ENCODE peak calls at places on chromosomes 11 and 22, in nine cellular contexts. One of them, this sample, is unnamed.

GRCh38 chr11:35166369-35167360 is 27.7 kb downstream of the CD44 start:
- DNase-seq in right atrium auricular region: peak; percentile 64
- DNase-seq in trophoblast cell: peak; percentile 96
- DNase-seq in stomach: no peak
- DNase-seq in heart right ventricle: no peak
- DNase-seq in tibial artery: peak; percentile 80
- DNase-seq in aorta: peak; percentile 85
- DNase-seq in IMR-90: peak; percentile 93
- DNase-seq in left ventricle myocardium inferior: no peak
- DNase-seq in this sample: peak; percentile 93

GRCh38 chr11:17703951-17704350 is 15.4 kb upstream of the MYOD1 start:
- DNase-seq in right atrium auricular region: no peak
- DNase-seq in trophoblast cell: no peak
- DNase-seq in stomach: no peak
- DNase-seq in heart right ventricle: no peak
- DNase-seq in tibial artery: no peak
- DNase-seq in aorta: no peak
- DNase-seq in IMR-90: peak; percentile 42
- DNase-seq in left ventricle myocardium inferior: no peak
- DNase-seq in this sample: no peak

GRCh38 chr11:126082251-126083109 is 19.8 kb upstream of the CDON start:
- DNase-seq in right atrium auricular region: no peak
- DNase-seq in trophoblast cell: no peak
- DNase-seq in stomach: no peak
- DNase-seq in heart right ventricle: no peak
- DNase-seq in tibial artery: no peak
- DNase-seq in aorta: no peak
- DNase-seq in IMR-90: no peak
- DNase-seq in left ventricle myocardium inferior: no peak
- DNase-seq in this sample: no peak

GRCh38 chr11:70695086-70695960 is 297.0 kb downstream of the CTTN start:
- DNase-seq in right atrium auricular region: no peak
- DNase-seq in trophoblast cell: no peak
- DNase-seq in stomach: no peak
- DNase-seq in heart right ventricle: no peak
- DNase-seq in tibial artery: no peak
- DNase-seq in aorta: no peak
- DNase-seq in IMR-90: peak; percentile 41
- DNase-seq in left ventricle myocardium inferior: no peak
- DNase-seq in this sample: no peak

GRCh38 chr11:130801287-130802146 is 114.8 kb downstream of the SNX19 start:
- DNase-seq in right atrium auricular region: no peak
- DNase-seq in trophoblast cell: no peak
- DNase-seq in stomach: no peak
- DNase-seq in heart right ventricle: no peak
- DNase-seq in tibial artery: no peak
- DNase-seq in aorta: no peak
- DNase-seq in IMR-90: peak; percentile 53
- DNase-seq in left ventricle myocardium inferior: no peak
- DNase-seq in this sample: no peak

GRCh38 chr22:38051900-38052862 is 5.0 kb upstream of the PICK1 start:
- DNase-seq in right atrium auricular region: peak; percentile 82
- DNase-seq in trophoblast cell: peak; percentile 57
- DNase-seq in stomach: peak; percentile 86
- DNase-seq in heart right ventricle: peak; percentile 71
- DNase-seq in tibial artery: peak; percentile 83
- DNase-seq in aorta: peak; percentile 93
- DNase-seq in IMR-90: peak; percentile 65
- DNase-seq in left ventricle myocardium inferior: peak; percentile 80
- DNase-seq in this sample: peak; percentile 75

GRCh38 chr11:104319396-104319795 is 155.4 kb upstream of the PDGFD start:
- DNase-seq in right atrium auricular region: no peak
- DNase-seq in trophoblast cell: no peak
- DNase-seq in stomach: no peak
- DNase-seq in heart right ventricle: no peak
- DNase-seq in tibial artery: no peak
- DNase-seq in aorta: no peak
- DNase-seq in IMR-90: no peak
- DNase-seq in left ventricle myocardium inferior: no peak
- DNase-seq in this sample: no peak

GRCh38 chr11:85805387-85805786 is 5.6 kb downstream of the SYTL2 start:
- DNase-seq in right atrium auricular region: no peak
- DNase-seq in trophoblast cell: no peak
- DNase-seq in stomach: no peak
- DNase-seq in heart right ventricle: no peak
- DNase-seq in tibial artery: no peak
- DNase-seq in aorta: no peak
- DNase-seq in IMR-90: peak; percentile 49
- DNase-seq in left ventricle myocardium inferior: no peak
- DNase-seq in this sample: no peak

GRCh38 chr11:129364143-129364654 is 11.4 kb upstream of the BARX2 start:
- DNase-seq in right atrium auricular region: peak; percentile 63
- DNase-seq in trophoblast cell: peak; percentile 86
- DNase-seq in stomach: peak; percentile 91
- DNase-seq in heart right ventricle: peak; percentile 69
- DNase-seq in tibial artery: peak; percentile 73
- DNase-seq in aorta: peak; percentile 88
- DNase-seq in IMR-90: peak; percentile 82
- DNase-seq in left ventricle myocardium inferior: peak; percentile 65
- DNase-seq in this sample: peak; percentile 23

GRCh38 chr11:14114269-14114668 is 151.7 kb downstream of the SPON1 start:
- DNase-seq in right atrium auricular region: no peak
- DNase-seq in trophoblast cell: no peak
- DNase-seq in stomach: no peak
- DNase-seq in heart right ventricle: peak; percentile 8
- DNase-seq in tibial artery: no peak
- DNase-seq in aorta: no peak
- DNase-seq in IMR-90: no peak
- DNase-seq in left ventricle myocardium inferior: no peak
- DNase-seq in this sample: no peak

GRCh38 chr11:2375341-2375853 is 1.7 kb upstream of the CD81 start:
- DNase-seq in right atrium auricular region: no peak
- DNase-seq in trophoblast cell: no peak
- DNase-seq in stomach: no peak
- DNase-seq in heart right ventricle: peak; percentile 65
- DNase-seq in tibial artery: no peak
- DNase-seq in aorta: peak; percentile 62
- DNase-seq in IMR-90: no peak
- DNase-seq in left ventricle myocardium inferior: peak; percentile 66
- DNase-seq in this sample: no peak

GRCh38 chr11:9862981-9863380 is 199.1 kb downstream of the SWAP70 start:
- DNase-seq in right atrium auricular region: no peak
- DNase-seq in trophoblast cell: no peak
- DNase-seq in stomach: no peak
- DNase-seq in heart right ventricle: no peak
- DNase-seq in tibial artery: no peak
- DNase-seq in aorta: no peak
- DNase-seq in IMR-90: no peak
- DNase-seq in left ventricle myocardium inferior: no peak
- DNase-seq in this sample: no peak

GRCh38 chr11:9874466-9874865 is 210.6 kb downstream of the SWAP70 start:
- DNase-seq in right atrium auricular region: no peak
- DNase-seq in trophoblast cell: no peak
- DNase-seq in stomach: no peak
- DNase-seq in heart right ventricle: no peak
- DNase-seq in tibial artery: no peak
- DNase-seq in aorta: no peak
- DNase-seq in IMR-90: no peak
- DNase-seq in left ventricle myocardium inferior: no peak
- DNase-seq in this sample: no peak

GRCh38 chr11:9868641-9869040 is 204.8 kb downstream of the SWAP70 start:
- DNase-seq in right atrium auricular region: no peak
- DNase-seq in trophoblast cell: peak; percentile 57
- DNase-seq in stomach: no peak
- DNase-seq in heart right ventricle: no peak
- DNase-seq in tibial artery: no peak
- DNase-seq in aorta: no peak
- DNase-seq in IMR-90: no peak
- DNase-seq in left ventricle myocardium inferior: no peak
- DNase-seq in this sample: no peak
- H3K4me1 ChIP-seq in right atrium auricular region: no peaks in the 10 kb centered on the region
- H3K4me1 ChIP-seq in trophoblast cell: no peaks in the 10 kb centered on the region
- H3K4me1 ChIP-seq in stomach: no peaks in the 10 kb centered on the region
- H3K4me1 ChIP-seq in heart right ventricle: no peaks in the 10 kb centered on the region
- H3K4me1 ChIP-seq in tibial artery: no peaks in the 10 kb centered on the region
- H3K4me1 ChIP-seq in aorta: no peaks in the 10 kb centered on the region
- H3K4me1 ChIP-seq in IMR-90: no peaks in the 10 kb centered on the region
- H3K4me1 ChIP-seq in left ventricle myocardium inferior: no peaks in the 10 kb centered on the region
- H3K4me1 ChIP-seq in this sample: no peaks in the 10 kb centered on the region

GRCh38 chr22:21942407-21942895 is 10.2 kb downstream of the PPM1F start:
- DNase-seq in right atrium auricular region: peak; percentile 94
- DNase-seq in trophoblast cell: peak; percentile 16
- DNase-seq in stomach: peak; percentile 38
- DNase-seq in heart right ventricle: peak; percentile 90
- DNase-seq in tibial artery: peak; percentile 84
- DNase-seq in aorta: peak; percentile 91
- DNase-seq in IMR-90: peak; percentile 88
- DNase-seq in left ventricle myocardium inferior: peak; percentile 89
- DNase-seq in this sample: peak; percentile 94

GRCh38 chr22:21939392-21940319 is 13.0 kb downstream of the PPM1F start:
- DNase-seq in right atrium auricular region: no peak
- DNase-seq in trophoblast cell: peak; percentile 12
- DNase-seq in stomach: no peak
- DNase-seq in heart right ventricle: peak; percentile 48
- DNase-seq in tibial artery: no peak
- DNase-seq in aorta: no peak
- DNase-seq in IMR-90: no peak
- DNase-seq in left ventricle myocardium inferior: no peak
- DNase-seq in this sample: no peak

GRCh38 chr22:21938906-21939305 is 13.7 kb downstream of the PPM1F start:
- DNase-seq in right atrium auricular region: no peak
- DNase-seq in trophoblast cell: no peak
- DNase-seq in stomach: no peak
- DNase-seq in heart right ventricle: no peak
- DNase-seq in tibial artery: no peak
- DNase-seq in aorta: no peak
- DNase-seq in IMR-90: no peak
- DNase-seq in left ventricle myocardium inferior: no peak
- DNase-seq in this sample: no peak

GRCh38 chr22:21941921-21942320 is 10.7 kb downstream of the PPM1F start:
- DNase-seq in right atrium auricular region: no peak
- DNase-seq in trophoblast cell: no peak
- DNase-seq in stomach: no peak
- DNase-seq in heart right ventricle: no peak
- DNase-seq in tibial artery: no peak
- DNase-seq in aorta: no peak
- DNase-seq in IMR-90: no peak
- DNase-seq in left ventricle myocardium inferior: no peak
- DNase-seq in this sample: no peak

GRCh38 chr22:21940521-21940920 is 12.1 kb downstream of the PPM1F start:
- DNase-seq in right atrium auricular region: no peak
- DNase-seq in trophoblast cell: no peak
- DNase-seq in stomach: no peak
- DNase-seq in heart right ventricle: no peak
- DNase-seq in tibial artery: no peak
- DNase-seq in aorta: no peak
- DNase-seq in IMR-90: no peak
- DNase-seq in left ventricle myocardium inferior: no peak
- DNase-seq in this sample: no peak
- H3K36me3 ChIP-seq in right atrium auricular region: peaks cover 30% of the 10 kb centered on the region
- H3K36me3 ChIP-seq in trophoblast cell: peaks cover 41% of the 10 kb centered on the region
- H3K36me3 ChIP-seq in stomach: peaks cover 34% of the 10 kb centered on the region
- H3K36me3 ChIP-seq in heart right ventricle: no peaks in the 10 kb centered on the region
- H3K36me3 ChIP-seq in tibial artery: no peaks in the 10 kb centered on the region
- H3K36me3 ChIP-seq in aorta: peaks cover 1% of the 10 kb centered on the region
- H3K36me3 ChIP-seq in IMR-90: peaks cover 27% of the 10 kb centered on the region
- H3K36me3 ChIP-seq in left ventricle myocardium inferior: peaks cover 24% of the 10 kb centered on the region
- H3K36me3 ChIP-seq in this sample: peaks cover 76% of the 10 kb centered on the region

DNA sequence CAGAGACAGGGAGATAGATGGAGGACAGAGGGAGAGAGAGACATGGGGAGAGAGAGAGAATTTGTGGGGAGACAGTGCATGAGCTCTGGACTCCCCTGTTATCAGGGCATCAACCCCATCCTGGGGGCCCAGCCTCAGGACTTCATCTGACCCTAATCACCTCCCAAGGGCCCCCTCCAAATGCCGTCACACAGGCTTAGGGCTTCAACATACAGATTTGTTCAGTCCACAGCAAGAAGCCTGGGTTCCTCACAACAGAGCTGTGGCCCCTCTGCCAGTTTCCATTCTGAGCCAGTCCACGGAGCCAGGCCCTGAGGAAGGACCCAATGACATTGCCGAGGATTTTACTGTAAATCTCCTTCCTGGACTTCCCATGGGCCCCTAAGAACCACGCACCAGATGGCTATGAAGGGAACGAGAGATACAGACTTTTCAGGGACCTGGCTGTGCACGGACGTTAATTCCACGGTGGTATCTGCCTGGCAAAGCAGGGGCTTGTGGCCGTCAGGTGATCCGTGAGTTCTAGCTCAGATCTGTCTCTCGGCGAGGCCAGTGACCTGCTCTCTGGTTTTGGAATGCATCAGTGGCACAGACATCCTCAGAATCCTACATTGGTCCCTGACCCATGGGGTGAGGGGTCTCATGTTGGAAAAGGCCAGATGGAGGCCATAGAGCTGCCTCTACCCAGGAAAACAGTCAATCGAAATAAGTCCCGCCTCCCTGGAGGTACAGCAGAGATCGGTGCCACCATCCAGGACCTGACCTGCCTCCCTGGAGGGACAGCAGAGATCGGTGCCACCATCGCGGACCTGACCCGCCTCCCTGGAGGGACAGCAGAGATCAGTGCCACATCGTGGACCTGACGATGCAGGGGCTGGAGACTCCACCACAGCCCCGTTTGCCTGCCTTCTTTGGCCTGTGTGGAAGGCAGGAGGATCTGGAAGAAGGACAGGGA is 8.7 kb upstream of the B4GALNT4 start:
- DNase-seq in right atrium auricular region: no peak
- DNase-seq in trophoblast cell: no peak
- DNase-seq in stomach: no peak
- DNase-seq in heart right ventricle: no peak
- DNase-seq in tibial artery: peak; percentile 60
- DNase-seq in aorta: peak; percentile 78
- DNase-seq in IMR-90: no peak
- DNase-seq in left ventricle myocardium inferior: no peak
- DNase-seq in this sample: no peak
- H3K27ac ChIP-seq in right atrium auricular region: no peak overlapping the region
- H3K27ac ChIP-seq in trophoblast cell: no peak overlapping the region
- H3K27ac ChIP-seq in stomach: no peak overlapping the region
- H3K27ac ChIP-seq in heart right ventricle: no peak overlapping the region
- H3K27ac ChIP-seq in tibial artery: no peak overlapping the region
- H3K27ac ChIP-seq in aorta: no peak overlapping the region
- H3K27ac ChIP-seq in IMR-90: no peak overlapping the region
- H3K27ac ChIP-seq in left ventricle myocardium inferior: no peak overlapping the region
- H3K27ac ChIP-seq in this sample: no peak overlapping the region

DNA sequence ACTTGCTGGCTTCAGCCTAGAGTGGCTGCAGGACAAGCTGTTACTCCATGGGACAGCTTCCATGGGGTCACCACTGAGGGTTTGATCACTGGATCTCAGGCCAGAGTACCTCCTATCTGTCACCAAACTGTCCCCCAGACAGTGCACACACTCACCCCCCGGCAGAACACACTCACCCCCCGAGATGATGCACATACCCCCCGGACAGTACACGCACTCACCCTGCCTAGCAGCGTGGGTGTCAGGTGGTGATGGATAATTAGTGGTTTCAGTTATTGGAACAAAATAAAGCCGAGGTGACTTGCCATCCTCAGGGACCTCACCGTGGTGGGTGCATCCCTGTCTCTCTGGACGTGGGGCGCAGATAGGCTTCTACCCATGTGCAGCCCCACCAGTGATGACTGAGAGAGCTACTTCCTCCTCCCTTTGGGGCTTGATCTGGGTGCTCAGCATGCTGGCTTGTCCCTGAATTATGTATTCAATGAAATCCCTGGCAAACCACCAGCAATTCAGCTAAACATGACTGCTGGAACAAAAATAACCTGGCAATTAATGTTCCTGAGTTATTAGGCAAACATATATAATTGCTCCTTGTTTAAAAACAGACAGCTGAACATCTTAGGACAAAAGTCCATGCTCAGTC is 18.9 kb downstream of the TANGO2 start:
- DNase-seq in right atrium auricular region: no peak
- DNase-seq in trophoblast cell: no peak
- DNase-seq in stomach: no peak
- DNase-seq in heart right ventricle: no peak
- DNase-seq in tibial artery: no peak
- DNase-seq in aorta: no peak
- DNase-seq in IMR-90: no peak
- DNase-seq in left ventricle myocardium inferior: no peak
- DNase-seq in this sample: no peak
- H3K4me1 ChIP-seq in right atrium auricular region: no peaks in the 10 kb centered on the region
- H3K4me1 ChIP-seq in trophoblast cell: no peaks in the 10 kb centered on the region
- H3K4me1 ChIP-seq in stomach: no peaks in the 10 kb centered on the region
- H3K4me1 ChIP-seq in heart right ventricle: peaks cover 11% of the 10 kb centered on the region
- H3K4me1 ChIP-seq in tibial artery: no peaks in the 10 kb centered on the region
- H3K4me1 ChIP-seq in aorta: no peaks in the 10 kb centered on the region
- H3K4me1 ChIP-seq in IMR-90: no peaks in the 10 kb centered on the region
- H3K4me1 ChIP-seq in left ventricle myocardium inferior: peaks cover 32% of the 10 kb centered on the region
- H3K4me1 ChIP-seq in this sample: no peaks in the 10 kb centered on the region

This sample was measured in SJSA1.